ENCODE peak calls at places on chromosomes 16 and 17, in six cellular contexts. D, T, E, B, X and G are unnamed samples.

GRCh38 chr17:48816438-48816773 is 623 bp downstream of the TTLL6 start:
- DNase-seq in D (no peak), T (no peak), E (no peak), B (no peak), X (no peak), G (no peak)

GRCh38 chr16:2511996-2512919 is 1.5 kb upstream of the ATP6V0C start:
- DNase-seq in D (no peak), T (no peak), E (no peak), B (no peak), X (no peak), G (no peak)

GRCh38 chr17:29595107-29595942 is 2.4 kb downstream of the ANKRD13B start:
- DNase-seq in D (no peak), T (peak), E (peak), B (no peak), X (no peak), G (no peak)

GRCh38 chr17:62085511-62086408 is 20.7 kb upstream of the MED13 start:
- DNase-seq in D (no peak), T (no peak), E (peak), B (no peak), X (no peak), G (no peak)

GRCh38 chr17:44878627-44879221 is 20.5 kb downstream of the EFTUD2 start:
- DNase-seq in D (peak), T (peak), E (peak), B (peak), X (peak), G (peak)

GRCh38 chr17:44887016-44887415 is 12.2 kb downstream of the EFTUD2 start:
- DNase-seq in D (no peak), T (no peak), E (no peak), B (no peak), X (no peak), G (no peak)

GRCh38 chr17:1484586-1485310 is 7.7 kb downstream of the MYO1C start:
- DNase-seq in D (peak), T (peak), E (no peak), B (peak), X (peak), G (no peak)

GRCh38 chr17:18382441-18383078 is 5.0 kb downstream of the EVPLL start:
- DNase-seq in D (no peak), T (no peak), E (no peak), B (no peak), X (no peak), G (no peak)

GRCh38 chr17:15194859-15195277 is 70.3 kb downstream of the PMP22 start:
- DNase-seq in D (no peak), T (no peak), E (peak), B (no peak), X (no peak), G (no peak)

GRCh38 chr16:527015-527903 is at the start of gene CAPN15:
- DNase-seq in D (peak), T (peak), E (peak), B (peak), X (peak), G (peak)

GRCh38 chr17:77848257-77848656 is 110.2 kb upstream of the TNRC6C start:
- DNase-seq in D (no peak), T (no peak), E (no peak), B (no peak), X (no peak), G (no peak)

GRCh38 chr17:77315551-77316190 is 174.9 kb downstream of the SEC14L1 start:
- DNase-seq in D (no peak), T (no peak), E (no peak), B (no peak), X (peak), G (no peak)

GRCh38 chr16:2708955-2709587 is 11.0 kb downstream of the PRSS27 start:
- DNase-seq in D (no peak), T (no peak), E (no peak), B (no peak), X (no peak), G (no peak)

GRCh38 chr16:68296693-68297092 is 14.1 kb downstream of the SLC7A6OS start:
- DNase-seq in D (no peak), T (no peak), E (no peak), B (no peak), X (no peak), G (no peak)

GRCh38 chr16:57471209-57471608 is 8.7 kb downstream of the POLR2C start:
- DNase-seq in D (no peak), T (no peak), E (no peak), B (peak), X (no peak), G (no peak)

GRCh38 chr16:75197522-75198134 is 9.3 kb downstream of the CTRB2 start:
- DNase-seq in D (no peak), T (no peak), E (no peak), B (no peak), X (peak), G (no peak)

GRCh38 chr16:56998861-56999260 is 9.5 kb downstream of the NLRC5 start:
- DNase-seq in D (no peak), T (no peak), E (no peak), B (no peak), X (no peak), G (no peak)

GRCh38 chr17:70636517-70637133 is 467.3 kb downstream of the KCNJ2 start:
- DNase-seq in D (peak), T (peak), E (peak), B (peak), X (peak), G (peak)

GRCh38 chr17:17506893-17507464 is 10.8 kb upstream of the RASD1 start:
- DNase-seq in D (no peak), T (peak), E (no peak), B (peak), X (peak), G (no peak)

GRCh38 chr17:32341141-32341856 is 674 bp downstream of the C17orf75 start:
- DNase-seq in D (no peak), T (peak), E (no peak), B (peak), X (peak), G (no peak)

GRCh38 chr17:40541060-40541872 is 24.0 kb downstream of the CCR7 start:
- DNase-seq in D (no peak), T (no peak), E (no peak), B (no peak), X (no peak), G (no peak)

GRCh38 chr17:63832014-63832413 is 4.6 kb upstream of the FTSJ3 start:
- DNase-seq in D (no peak), T (no peak), E (no peak), B (no peak), X (no peak), G (no peak)

GRCh38 chr17:63833026-63833740 is 5.7 kb upstream of the FTSJ3 start:
- DNase-seq in D (no peak), T (no peak), E (no peak), B (no peak), X (no peak), G (no peak)

GRCh38 chr17:63833741-63834373 is 6.4 kb upstream of the FTSJ3 start:
- DNase-seq in D (no peak), T (no peak), E (no peak), B (no peak), X (no peak), G (no peak)

GRCh38 chr17:63831505-63831904 is 4.0 kb upstream of the FTSJ3 start:
- DNase-seq in D (no peak), T (no peak), E (no peak), B (no peak), X (no peak), G (no peak)

DNA sequence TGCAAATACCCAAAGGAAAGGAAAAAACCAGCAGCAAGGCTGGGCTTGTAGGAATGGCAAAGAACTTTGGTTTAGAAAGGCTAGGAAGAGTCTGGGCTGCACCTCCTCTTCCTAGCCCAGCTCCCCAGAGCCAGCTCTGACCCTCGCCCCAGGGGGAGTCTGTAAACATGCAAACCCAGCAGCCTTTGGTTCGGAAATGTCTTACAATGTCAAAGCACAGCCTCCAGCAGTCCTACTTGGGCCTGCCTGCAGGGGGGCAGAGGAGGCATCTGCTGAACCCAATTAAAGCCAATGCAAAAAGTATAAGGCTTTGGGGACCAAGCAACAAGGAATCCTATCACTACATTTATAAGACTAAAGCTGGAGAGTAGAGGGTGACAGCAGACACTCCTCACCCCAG is 5.0 kb upstream of the FTSJ3 start:
- DNase-seq in D (no peak), T (no peak), E (no peak), B (no peak), X (no peak), G (no peak)
- TF ChIP-seq CTCF in D (no peak), T (no peak), E (no peak), B (no peak), X (no peak), G (no peak)

GRCh38 chr16:85300451-85300968 is 188.2 kb upstream of the CIBAR2 start:
- DNase-seq in D (no peak), T (no peak), E (no peak), B (no peak), X (no peak), G (no peak)

GRCh38 chr16:85301171-85301690 is 189.0 kb upstream of the CIBAR2 start:
- DNase-seq in D (no peak), T (no peak), E (no peak), B (no peak), X (peak), G (no peak)

GRCh38 chr16:85294810-85295508 is 182.7 kb upstream of the CIBAR2 start:
- DNase-seq in D (no peak), T (no peak), E (no peak), B (no peak), X (no peak), G (no peak)

GRCh38 chr16:85293899-85294642 is 181.8 kb upstream of the CIBAR2 start:
- DNase-seq in D (no peak), T (peak), E (no peak), B (no peak), X (no peak), G (no peak)

GRCh38 chr16:85296859-85297698 is 184.8 kb upstream of the CIBAR2 start:
- DNase-seq in D (peak), T (no peak), E (no peak), B (peak), X (peak), G (no peak)
- TF ChIP-seq CTCF in D (peak), T (peak), E (peak), B (peak), X (peak), G (peak)

GRCh38 chr16:30893744-30894539 is at the start of gene BCL7C:
- DNase-seq in D (peak), T (peak), E (peak), B (peak), X (peak), G (peak)
- TF ChIP-seq CTCF in D (peak), T (peak), E (peak), B (peak), X (peak), G (peak)

GRCh38 chr17:81295678-81296381 is 723 bp upstream of the SLC38A10 start:
- DNase-seq in D (peak), T (peak), E (peak), B (no peak), X (peak), G (peak)
- TF ChIP-seq CTCF in D (peak), T (peak), E (peak), B (peak), X (peak), G (peak)

GRCh38 chr17:78981010-78981888 is 1.5 kb upstream of the LGALS3BP start:
- DNase-seq in D (no peak), T (no peak), E (no peak), B (no peak), X (no peak), G (no peak)

GRCh38 chr17:78990349-78991016 is 10.8 kb upstream of the LGALS3BP start:
- DNase-seq in D (no peak), T (no peak), E (no peak), B (no peak), X (peak), G (no peak)

GRCh38 chr17:78985395-78985794 is 5.7 kb upstream of the LGALS3BP start:
- DNase-seq in D (no peak), T (no peak), E (no peak), B (no peak), X (no peak), G (no peak)

GRCh38 chr17:78988152-78988551 is 8.4 kb upstream of the LGALS3BP start:
- DNase-seq in D (no peak), T (no peak), E (no peak), B (no peak), X (no peak), G (no peak)

GRCh38 chr17:78986048-78986648 is 6.4 kb upstream of the LGALS3BP start:
- DNase-seq in D (no peak), T (peak), E (peak), B (no peak), X (no peak), G (peak)
- TF ChIP-seq CTCF in D (no peak), T (peak), E (no peak), B (peak), X (peak), G (peak)

GRCh38 chr17:16512011-16512410 is 20.0 kb upstream of the LRRC75A start:
- DNase-seq in D (no peak), T (no peak), E (no peak), B (no peak), X (no peak), G (no peak)

GRCh38 chr17:16504974-16505373 is 13.0 kb upstream of the LRRC75A start:
- DNase-seq in D (no peak), T (no peak), E (no peak), B (no peak), X (no peak), G (no peak)

GRCh38 chr17:16507918-16508533 is 16.0 kb upstream of the LRRC75A start:
- DNase-seq in D (no peak), T (no peak), E (peak), B (no peak), X (no peak), G (no peak)

GRCh38 chr17:16511515-16511914 is 19.5 kb upstream of the LRRC75A start:
- DNase-seq in D (no peak), T (no peak), E (no peak), B (no peak), X (no peak), G (no peak)

DNA sequence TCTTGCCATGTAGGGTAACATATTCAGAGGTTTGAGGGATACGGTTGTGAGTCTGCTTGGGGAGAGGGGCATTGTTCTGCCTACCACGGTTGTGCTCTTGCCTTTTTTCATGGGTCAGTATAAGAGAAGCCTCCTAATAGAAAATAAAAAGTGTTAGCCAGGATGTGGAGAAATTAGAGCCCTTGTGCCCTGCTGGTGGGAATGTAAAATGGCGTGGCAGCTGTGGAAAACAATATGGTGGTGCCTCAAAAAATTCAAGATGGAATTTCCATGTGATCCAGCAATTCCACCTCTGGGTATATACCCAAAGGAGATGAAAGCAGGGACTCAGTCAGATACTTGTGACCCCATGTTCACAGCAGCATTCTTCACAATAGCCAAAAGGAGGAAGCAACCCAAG is 14.2 kb upstream of the LRRC75A start:
- DNase-seq in D (no peak), T (no peak), E (no peak), B (no peak), X (no peak), G (no peak)
- TF ChIP-seq CTCF in D (no peak), T (peak), E (peak), B (peak), X (peak), G (peak)

DNA sequence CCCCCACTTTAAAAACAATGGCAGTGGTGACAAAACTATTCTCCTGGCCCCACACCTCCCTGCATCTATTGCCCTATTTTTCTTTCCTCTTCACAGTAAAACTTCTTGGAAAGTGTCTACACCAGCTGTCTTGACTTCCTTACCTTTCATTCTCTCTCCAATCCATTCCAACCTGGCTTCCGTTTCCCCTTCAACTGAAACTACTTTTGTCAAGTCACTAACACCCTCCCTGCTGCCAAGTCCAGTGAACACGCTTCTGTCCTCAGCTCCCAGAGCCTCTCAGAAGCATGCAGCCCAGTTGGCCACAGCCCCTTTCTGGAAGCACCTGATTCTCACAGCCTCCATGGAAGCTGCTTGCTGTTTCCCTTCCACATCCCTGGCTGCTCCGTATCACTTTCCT is 4.0 kb upstream of the SCN4A start:
- DNase-seq in D (no peak), T (no peak), E (no peak), B (no peak), X (no peak), G (no peak)
- TF ChIP-seq CTCF in D (no peak), T (no peak), E (no peak), B (no peak), X (no peak), G (no peak)

GRCh38 chr16:35525979-35526590 is 2066.7 kb downstream of the TP53TG3F start:
- DNase-seq in D (no peak), T (no peak), E (no peak), B (no peak), X (peak), G (no peak)
- TF ChIP-seq CTCF in D (no peak), T (no peak), E (no peak), B (no peak), X (no peak), G (no peak)

GRCh38 chr16:28999577-28999976 is 14.7 kb downstream of the LAT start:
- DNase-seq in D (no peak), T (no peak), E (no peak), B (no peak), X (no peak), G (no peak)
- TF ChIP-seq CTCF in D (no peak), T (no peak), E (no peak), B (no peak), X (no peak), G (no peak)